ENCODE peak calls at places on chromosome 1, in ten cellular contexts. S is M059J; C is DMS153; T is activated CD4-positive, alpha-beta T cell treated with anti-CD3 and anti-CD28 coated beads for 48 hours; U is stimulated activated CD8-positive, alpha-beta memory T cell treated with anti-CD3 and anti-CD28 coated beads, Interleukin-2, amount 100 ng/mL, for 1 hour; B is AG04449; D is left ventricle myocardium inferior; F is activated T-cell treated with anti-CD3 and anti-CD28 coated beads for 24 hours; R is AG20443; N is natural killer cell treated with Interleukin-12 subunit alpha and Interleukin-12 subunit beta and Interleukin-15 and Interleukin-18, amount 100 ng/mL, for 72 hours. H is an unnamed sample.

GRCh38 chr1:51070011-51070410 is 32.0 kb upstream of the C1orf185 start:
- DNase-seq in S (no peak), C (peak), T (no peak), U (no peak), B (no peak), D (no peak), F (no peak), R (no peak), N (no peak), H (no peak)

GRCh38 chr1:109969430-109969829 is 15.1 kb upstream of the AHCYL1 start:
- DNase-seq in S (peak), C (no peak), T (no peak), U (no peak), B (no peak), D (no peak), F (no peak), R (peak), N (no peak), H (peak)

GRCh38 chr1:32116531-32116930 is 8.7 kb downstream of the KPNA6 start:
- DNase-seq in S (no peak), C (no peak), T (no peak), U (no peak), B (no peak), D (no peak), F (no peak), R (no peak), N (no peak), H (no peak)

GRCh38 chr1:15058261-15058660 is 95.3 kb upstream of the TMEM51 start:
- DNase-seq in S (no peak), C (no peak), T (no peak), U (no peak), B (no peak), D (no peak), F (no peak), R (no peak), N (no peak), H (no peak)

GRCh38 chr1:110118636-110119396 is 6.6 kb downstream of the UBL4B start:
- DNase-seq in S (no peak), C (no peak), T (peak), U (no peak), B (no peak), D (no peak), F (peak), R (no peak), N (no peak), H (no peak)

GRCh38 chr1:55257958-55258357 is 42.8 kb upstream of the USP24 start:
- DNase-seq in S (peak), C (no peak), T (peak), U (peak), B (no peak), D (no peak), F (peak), R (no peak), N (no peak), H (no peak)

GRCh38 chr1:26706315-26706714 is 10.5 kb downstream of the ARID1A start:
- DNase-seq in S (no peak), C (no peak), T (no peak), U (no peak), B (no peak), D (no peak), F (no peak), R (no peak), N (no peak), H (no peak)

GRCh38 chr1:222694927-222695326 is 17.4 kb downstream of the AIDA start:
- DNase-seq in S (no peak), C (no peak), T (no peak), U (no peak), B (no peak), D (no peak), F (no peak), R (no peak), N (no peak), H (no peak)

GRCh38 chr1:118947790-118948189 is 40.4 kb downstream of the TBX15 start:
- DNase-seq in S (peak), C (no peak), T (no peak), U (no peak), B (no peak), D (no peak), F (no peak), R (peak), N (no peak), H (no peak)

GRCh38 chr1:117592155-117592554 is 13.7 kb upstream of the TENT5C start:
- DNase-seq in S (no peak), C (no peak), T (no peak), U (no peak), B (no peak), D (no peak), F (no peak), R (no peak), N (no peak), H (no peak)

GRCh38 chr1:155179107-155180031 is 5.7 kb downstream of the TRIM46 start:
- DNase-seq in S (no peak), C (no peak), T (no peak), U (no peak), B (no peak), D (no peak), F (no peak), R (no peak), N (peak), H (no peak)

GRCh38 chr1:205748398-205749093 is 1.4 kb downstream of the NUCKS1 start:
- DNase-seq in S (peak), C (no peak), T (peak), U (no peak), B (no peak), D (no peak), F (peak), R (peak), N (no peak), H (peak)

GRCh38 chr1:32068891-32069590 is 3.7 kb upstream of the TMEM39B start:
- DNase-seq in S (peak), C (no peak), T (no peak), U (no peak), B (no peak), D (no peak), F (no peak), R (peak), N (no peak), H (peak)

GRCh38 chr1:48817505-48818114 is 40.9 kb upstream of the BEND5 start:
- DNase-seq in S (peak), C (peak), T (peak), U (no peak), B (no peak), D (peak), F (no peak), R (peak), N (no peak), H (peak)

GRCh38 chr1:197180252-197180878 is 33.9 kb upstream of the ASPM start:
- DNase-seq in S (peak), C (peak), T (no peak), U (no peak), B (peak), D (no peak), F (no peak), R (peak), N (no peak), H (peak)